ENCODE peak calls at places on chromosomes 2 and 18, in eight cellular contexts. Y is K562, T is thyroid gland, G is suprapubic skin, N is uterus, R is transverse colon, O is body of pancreas, P is ovary. I is an unnamed sample.

GRCh38 chr2:173984866-173985588 is 19.9 kb upstream of the SP3 start:
- DNase-seq in G (no peak), T (no peak), Y (no peak), N (peak), R (no peak), P (peak), O (peak), I (no peak)

GRCh38 chr2:108910541-108911396 is 78.3 kb downstream of the EDAR start:
- DNase-seq in G (no peak), T (no peak), Y (no peak), P (no peak), O (no peak), N (no peak), R (no peak), I (no peak)

GRCh38 chr2:144967971-144968370 is 448.1 kb upstream of the ZEB2 start:
- DNase-seq in T (no peak), N (no peak), R (no peak), G (no peak), P (no peak), O (no peak), Y (no peak), I (no peak)

GRCh38 chr2:201654611-201655384 is 11.5 kb upstream of the TMEM237 start:
- DNase-seq in T (no peak), R (no peak), N (no peak), O (no peak), G (no peak), Y (no peak), P (no peak), I (no peak)

GRCh38 chr18:45245036-45245638 is 370.1 kb upstream of the SLC14A2 start:
- DNase-seq in G (no peak), N (no peak), T (no peak), R (no peak), Y (no peak), O (no peak), P (no peak), I (no peak)

GRCh38 chr2:42169869-42170465 is 814 bp downstream of the EML4 start:
- DNase-seq in Y (peak), T (no peak), N (no peak), R (no peak), P (no peak), G (no peak), O (no peak), I (no peak)

GRCh38 chr2:222283634-222284033 is 15.2 kb downstream of the PAX3 start:
- DNase-seq in Y (peak), O (no peak), N (no peak), T (no peak), R (no peak), G (no peak), P (no peak), I (peak)

GRCh38 chr2:217979151-217979811 is 23.5 kb downstream of the TNS1 start:
- DNase-seq in N (peak), P (peak), R (no peak), Y (no peak), G (peak), T (no peak), O (no peak), I (no peak)

GRCh38 chr18:67305466-67305865 is 211.1 kb downstream of the DSEL start:
- DNase-seq in P (no peak), N (no peak), R (no peak), T (no peak), O (no peak), Y (no peak), G (no peak), I (no peak)

GRCh38 chr2:241902357-241902991 is 32.9 kb downstream of the RTP5 start:
- DNase-seq in Y (no peak), G (peak), O (no peak), N (no peak), P (peak), T (peak), R (no peak), I (no peak)

GRCh38 chr2:26608557-26608956 is 32.6 kb downstream of the CIB4 start:
- DNase-seq in T (no peak), P (no peak), Y (no peak), O (no peak), N (no peak), R (no peak), G (peak), I (no peak)

GRCh38 chr2:240819404-240820013 is 510 bp downstream of the KIF1A start:
- DNase-seq in Y (no peak), R (no peak), O (peak), T (no peak), G (no peak), P (no peak), N (no peak), I (no peak)

GRCh38 chr2:109102588-109103233 is 26.3 kb upstream of the SH3RF3 start:
- DNase-seq in O (no peak), R (no peak), N (no peak), P (no peak), G (no peak), Y (no peak), T (no peak), I (no peak)

DNA sequence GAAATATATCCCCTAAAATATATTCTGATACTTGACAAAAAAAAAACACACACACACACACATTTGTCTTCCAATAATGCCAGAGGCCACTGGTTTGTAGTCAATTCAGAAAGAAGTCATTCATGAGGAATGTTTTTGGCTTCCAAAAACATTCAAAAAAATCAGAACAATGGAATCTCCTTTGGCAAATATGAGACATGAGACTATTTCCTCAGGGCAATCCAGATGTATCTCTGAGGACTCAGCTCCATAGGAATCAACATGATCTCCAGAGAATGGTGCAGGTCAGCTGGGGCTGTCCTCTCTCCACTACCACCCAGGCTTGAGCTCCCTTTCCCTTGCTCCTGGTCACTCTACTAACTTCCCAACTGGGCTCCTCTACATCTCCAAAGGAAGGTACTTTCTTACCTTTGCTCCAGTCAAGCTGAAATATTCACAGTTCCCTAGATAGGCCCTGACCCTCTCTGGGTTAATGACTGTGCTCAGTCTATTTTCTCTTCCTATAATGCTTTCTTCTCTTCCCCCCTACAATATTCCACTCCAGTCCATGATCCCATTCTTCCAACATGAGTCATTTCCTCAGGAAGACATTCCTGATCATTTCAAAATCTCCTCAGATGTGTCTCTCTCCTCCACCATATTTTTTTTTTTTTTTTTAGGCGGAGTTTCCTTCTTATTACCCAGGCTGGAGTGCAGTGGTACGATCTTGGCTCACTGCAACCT is 145.3 kb downstream of the C1D start:
- DNase-seq in T (no peak), R (no peak), G (no peak), P (no peak), O (no peak), Y (no peak), N (no peak), I (no peak)
- TF ChIP-seq CTCF in T (no peak), R (no peak), G (no peak), P (no peak), O (no peak), Y (no peak), N (no peak), I (no peak)

DNA sequence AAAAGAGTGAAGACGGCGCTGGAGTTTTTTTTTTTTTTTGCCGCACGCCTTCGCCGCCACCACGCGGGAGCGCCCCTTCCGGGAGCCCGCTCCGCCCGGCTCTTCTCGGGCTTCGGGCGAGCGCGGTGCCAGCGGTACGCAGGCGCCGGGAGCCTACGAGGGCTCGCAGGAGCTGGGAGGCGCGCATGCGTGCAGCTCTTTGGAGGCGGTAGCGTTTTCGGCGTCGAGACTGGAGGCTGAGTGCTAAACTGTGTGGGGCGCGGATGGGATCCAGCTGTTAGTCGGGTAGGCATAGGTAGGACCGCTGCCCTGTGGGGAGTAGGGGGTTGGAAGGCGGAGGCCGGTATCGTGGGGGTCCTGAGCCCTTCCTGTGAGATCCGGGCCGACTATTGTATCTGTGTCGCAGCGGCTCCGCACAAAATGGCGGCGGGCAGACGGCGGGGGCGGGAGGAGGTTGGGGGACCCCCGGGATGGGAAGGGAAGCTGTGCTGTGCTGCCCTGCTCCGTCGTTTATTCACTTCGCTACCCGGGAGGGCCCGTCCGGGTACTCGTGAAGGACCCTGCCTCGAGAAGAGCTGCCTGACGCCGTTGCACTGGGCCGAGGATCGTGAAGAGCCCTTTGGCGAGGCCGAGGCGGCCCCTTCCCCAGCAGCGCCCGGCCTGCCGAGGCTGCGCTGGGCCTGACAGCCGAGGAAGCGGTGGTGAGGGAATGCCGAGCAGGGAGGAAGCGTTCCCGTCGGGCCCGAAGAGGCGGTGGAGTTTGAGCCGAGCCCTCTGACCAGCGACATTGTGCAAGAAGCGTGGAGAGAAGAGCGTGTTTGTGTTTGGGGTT is at the start of gene ZNF638:
- DNase-seq in O (peak), P (peak), Y (peak), N (peak), R (peak), T (peak), G (peak), I (peak)
- TF ChIP-seq POLR2A in O (peak), P (peak), Y (peak), N (peak), R (peak), T (peak), G (peak), I (peak)

DNA sequence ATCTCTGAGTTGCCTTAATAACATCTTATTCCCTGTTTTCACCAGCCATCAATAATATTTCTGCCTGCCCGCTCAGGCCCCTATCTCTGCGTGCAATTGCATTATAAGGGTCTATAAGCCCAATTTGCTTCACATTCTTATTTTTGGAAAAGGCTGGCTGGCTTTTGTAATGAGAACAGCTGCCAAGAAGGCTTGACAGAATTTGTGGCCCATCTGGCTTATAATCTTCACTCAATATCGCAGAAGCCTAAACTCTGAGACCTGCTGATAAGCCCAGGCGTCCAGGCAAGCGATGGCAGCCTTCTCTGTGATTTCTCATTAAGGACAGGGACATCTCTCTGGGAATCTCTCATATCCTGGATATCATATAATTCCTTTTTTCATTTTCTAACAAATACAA is 1618.6 kb upstream of the CELF4 start:
- DNase-seq in O (no peak), Y (no peak), P (no peak), T (no peak), G (no peak), N (no peak), R (no peak), I (no peak)
- TF ChIP-seq CTCF in O (no peak), Y (no peak), P (no peak), T (no peak), G (no peak), N (no peak), R (no peak), I (no peak)

GRCh38 chr2:159944874-159945273 is 117.5 kb downstream of the PLA2R1 start:
- DNase-seq in N (no peak), P (no peak), R (no peak), G (no peak), O (no peak), T (no peak), Y (no peak), I (no peak)

GRCh38 chr2:159942149-159942548 is 120.3 kb downstream of the PLA2R1 start:
- DNase-seq in R (no peak), G (no peak), T (no peak), N (no peak), Y (no peak), O (no peak), P (no peak), I (no peak)

GRCh38 chr2:159941729-159942128 is 120.7 kb downstream of the PLA2R1 start:
- DNase-seq in N (no peak), R (no peak), T (no peak), O (no peak), G (no peak), Y (no peak), P (no peak), I (no peak)

GRCh38 chr2:159946326-159946992 is 116.0 kb downstream of the PLA2R1 start:
- DNase-seq in R (no peak), T (no peak), G (no peak), N (no peak), Y (no peak), O (no peak), P (no peak), I (no peak)
- TF ChIP-seq POLR2A in R (no peak), T (no peak), G (no peak), N (no peak), Y (no peak), O (no peak), P (no peak), I (no peak)

DNA sequence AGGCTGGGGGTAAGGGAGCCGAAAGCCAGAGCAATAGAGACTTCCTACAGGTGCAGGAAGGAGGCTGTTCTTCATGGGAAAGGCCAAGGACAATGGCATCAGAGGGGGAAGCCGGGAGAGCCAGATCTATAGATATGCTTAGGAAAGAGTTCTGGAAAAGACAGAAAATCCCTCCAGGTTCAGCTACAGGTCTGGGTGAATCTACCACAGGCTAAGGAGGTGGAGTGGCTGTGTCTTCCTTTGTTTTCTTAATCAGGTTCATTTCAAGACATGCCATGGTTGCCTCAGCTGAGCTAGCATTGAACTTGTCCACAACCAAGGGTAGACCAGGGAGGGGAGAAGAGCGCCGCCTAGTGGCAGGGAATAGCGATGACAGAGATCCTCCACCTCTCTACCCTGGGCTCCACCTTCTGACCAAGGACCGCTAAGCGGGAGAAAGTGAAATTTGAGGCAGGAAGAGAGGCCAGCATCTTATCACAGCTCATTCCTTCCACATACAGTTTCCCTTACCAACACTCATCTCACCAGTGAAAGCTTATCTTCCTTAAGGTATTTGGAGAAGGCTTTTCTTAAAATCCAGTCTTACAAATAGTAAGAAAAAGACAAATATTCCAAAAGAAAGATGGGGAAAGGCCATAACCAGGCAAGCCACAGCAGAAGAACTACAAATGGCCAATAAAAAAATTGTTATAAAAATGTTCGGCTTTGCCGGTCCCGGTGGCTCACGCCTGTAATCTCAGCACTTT is 74.2 kb downstream of the VIT start:
- DNase-seq in R (peak), N (no peak), P (peak), T (no peak), G (no peak), O (no peak), Y (peak), I (no peak)
- TF ChIP-seq CTCF in R (peak), N (no peak), P (no peak), T (peak), G (no peak), O (peak), Y (peak), I (no peak)

DNA sequence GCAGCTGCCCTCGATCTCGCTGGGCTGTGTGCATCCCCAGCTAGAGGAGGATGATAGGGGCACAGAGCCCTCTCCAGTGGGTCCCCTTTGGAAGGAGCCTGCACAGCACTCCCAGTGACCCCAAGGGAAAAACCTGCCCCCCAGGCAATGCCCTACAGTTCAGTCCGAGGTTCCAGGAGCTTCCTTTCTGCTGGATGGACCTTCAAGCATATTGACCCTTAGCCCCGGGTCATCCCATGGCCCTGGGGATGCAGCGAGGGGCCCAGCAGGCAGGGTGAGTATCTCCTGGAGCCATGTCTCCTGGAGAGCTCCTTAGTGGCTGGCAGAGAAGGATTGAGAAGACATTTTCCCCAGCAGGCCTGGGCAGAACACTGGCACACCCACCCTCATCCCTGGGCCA is 45.4 kb upstream of the CTDP1 start:
- DNase-seq in T (no peak), N (no peak), O (no peak), G (no peak), P (no peak), R (no peak), Y (no peak), I (no peak)
- TF ChIP-seq POLR2A in T (no peak), N (no peak), O (no peak), G (no peak), P (no peak), R (no peak), Y (no peak), I (no peak)

DNA sequence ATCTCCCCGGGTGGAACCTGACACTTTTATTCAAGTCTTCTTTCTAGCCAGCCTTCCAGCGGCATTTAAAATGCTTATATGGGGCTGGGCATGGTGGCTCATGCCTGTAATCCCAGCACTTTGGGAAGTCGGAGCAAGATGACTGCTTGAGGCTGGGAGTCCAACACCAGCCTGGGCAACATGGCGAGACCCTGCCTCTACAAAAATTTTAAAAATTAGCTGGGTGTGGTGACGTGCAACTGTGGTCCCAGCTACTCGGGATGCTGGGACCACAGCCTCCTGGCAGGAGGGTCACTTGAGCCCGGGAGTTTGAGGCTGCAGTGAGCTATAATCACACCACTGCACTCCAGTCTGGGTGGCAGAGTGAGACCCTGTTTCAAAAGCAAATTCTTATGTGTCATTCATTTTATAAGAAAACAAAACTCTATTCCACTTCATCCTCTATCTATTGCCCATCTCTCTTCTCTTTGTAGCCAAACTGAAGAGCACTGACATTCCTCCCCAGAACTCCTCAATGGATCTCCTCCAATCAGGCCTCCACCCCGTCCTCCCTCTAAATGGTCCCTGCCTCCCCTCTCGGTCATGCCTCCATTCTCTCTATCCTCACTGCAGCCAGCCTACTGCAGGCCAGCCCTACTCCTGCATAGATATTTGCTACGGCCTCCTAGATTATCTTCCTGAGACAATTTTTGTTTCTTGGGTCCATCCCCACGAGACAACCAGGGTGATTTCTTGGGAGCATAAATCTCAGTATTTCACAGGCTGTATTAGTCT is 18.0 kb upstream of the RHOB start:
- DNase-seq in T (no peak), P (no peak), R (peak), G (no peak), O (no peak), Y (no peak), N (no peak), I (no peak)
- TF ChIP-seq CTCF in T (no peak), P (no peak), R (no peak), G (no peak), O (no peak), Y (no peak), N (no peak), I (no peak)

GRCh38 chr2:121075006-121075545 is 209.9 kb downstream of the TFCP2L1 start:
- DNase-seq in R (peak), Y (peak), G (no peak), N (peak), O (peak), P (peak), T (no peak), I (peak)
- TF ChIP-seq POLR2A in R (no peak), Y (peak), G (no peak), N (no peak), O (no peak), P (peak), T (no peak), I (peak)

GRCh38 chr2:168120310-168120709 is 127.1 kb downstream of the STK39 start:
- DNase-seq in Y (no peak), P (no peak), G (no peak), T (no peak), O (no peak), R (no peak), N (no peak), I (no peak)
- TF ChIP-seq CTCF in Y (no peak), P (no peak), G (no peak), T (no peak), O (no peak), R (no peak), N (no peak), I (no peak)

I was measured in gastrocnemius medialis.